ENCODE peak calls at places on chromosomes 3 and 15, in eight cellular contexts. W, S, J, X, A, R, P and M are unnamed samples.

GRCh38 chr3:30602946-30603345 is 3.5 kb upstream of the TGFBR2 start:
- DNase-seq in W (no peak), S (no peak), J (no peak), X (no peak), A (no peak), R (no peak), P (no peak), M (no peak)

GRCh38 chr3:78736863-78737262 is 1030.9 kb downstream of the ROBO1 start:
- DNase-seq in W (no peak), S (no peak), J (no peak), X (no peak), A (peak; percentile 40), R (no peak), P (no peak), M (no peak)

GRCh38 chr3:65785065-65785645 is 253.6 kb downstream of the MAGI1 start:
- DNase-seq in W (peak; percentile 56), S (peak; percentile 85), J (peak; percentile 57), X (peak; percentile 5), A (peak; percentile 82), R (no peak), P (no peak), M (no peak)

GRCh38 chr15:90413411-90414379 is 25.7 kb downstream of the IQGAP1 start:
- DNase-seq in W (no peak), S (no peak), J (no peak), X (no peak), A (peak; percentile 58), R (no peak), P (no peak), M (no peak)

GRCh38 chr3:129020691-129021090 is 19.6 kb downstream of the EFCC1 start:
- DNase-seq in W (no peak), S (no peak), J (no peak), X (no peak), A (no peak), R (no peak), P (no peak), M (no peak)

GRCh38 chr3:153289334-153289808 is 127.3 kb downstream of the RAP2B start:
- DNase-seq in W (no peak), S (no peak), J (no peak), X (no peak), A (peak; percentile 54), R (no peak), P (no peak), M (no peak)

GRCh38 chr15:62569460-62570404 is 404.6 kb upstream of the C2CD4B start:
- DNase-seq in W (peak; percentile 91), S (no peak), J (peak; percentile 25), X (peak; percentile 79), A (peak; percentile 74), R (peak; percentile 85), P (peak; percentile 82), M (peak; percentile 92)

GRCh38 chr3:133487920-133488540 is 85.5 kb upstream of the CDV3 start:
- DNase-seq in W (no peak), S (peak; percentile 51), J (no peak), X (peak; percentile 12), A (peak; percentile 67), R (no peak), P (no peak), M (no peak)

GRCh38 chr15:49462242-49462641 is 39.2 kb downstream of the FGF7 start:
- DNase-seq in W (no peak), S (no peak), J (no peak), X (no peak), A (no peak), R (no peak), P (no peak), M (no peak)

DNA sequence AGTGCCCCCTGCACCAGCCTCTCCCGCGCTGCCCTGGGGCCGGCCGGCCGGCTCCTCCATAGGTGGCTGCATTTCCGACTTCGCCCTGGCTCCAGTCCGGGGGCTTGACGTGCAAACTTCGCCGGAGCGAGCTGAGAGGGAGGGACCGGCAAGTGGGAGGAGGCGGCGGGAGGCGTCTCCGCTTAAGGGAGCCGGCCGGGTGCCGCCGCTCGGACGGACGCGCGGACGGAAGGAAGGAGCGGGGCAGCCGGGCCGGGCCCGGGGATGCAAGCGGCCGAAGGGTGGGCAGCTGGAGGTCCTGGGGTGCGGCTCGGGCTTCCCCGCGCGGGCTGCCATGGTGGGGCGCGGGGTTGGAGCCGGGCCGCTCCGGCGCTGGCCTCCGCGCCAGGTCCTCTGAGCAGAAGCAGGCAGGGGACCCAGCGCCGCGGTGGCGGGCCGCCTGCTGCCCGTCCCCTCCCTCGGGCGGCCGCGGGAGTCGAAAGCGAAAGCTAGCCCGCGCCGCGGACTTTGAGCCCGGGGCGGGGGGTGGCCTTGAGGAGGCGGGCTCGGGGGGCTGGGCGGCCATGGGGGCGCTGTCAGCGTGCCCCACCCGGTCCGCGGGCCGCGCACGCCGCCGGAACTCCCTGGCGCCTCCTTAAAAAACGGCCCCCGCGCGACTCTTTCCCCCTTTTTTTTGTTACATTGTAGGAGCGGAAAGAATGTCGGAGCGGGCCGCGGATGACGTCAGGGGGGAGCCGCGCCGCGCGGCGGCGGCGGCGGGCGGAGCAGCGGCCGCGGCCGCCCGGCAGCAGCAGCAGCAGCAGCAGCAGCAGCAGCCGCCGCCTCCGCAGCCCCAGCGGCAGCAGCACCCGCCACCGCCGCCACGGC is at the start of gene SCAANT1:
- DNase-seq in W (peak; percentile 67), S (peak; percentile 93), J (peak; percentile 92), X (peak; percentile 63), A (peak; percentile 97), R (peak; percentile 91), P (peak; percentile 97), M (peak; percentile 93)
- TF ChIP-seq CTCF in W (no peak), S (no peak), J (no peak), X (no peak), A (no peak), R (no peak), P (no peak), M (no peak)

GRCh38 chr15:34618073-34618472 is 34.6 kb upstream of the GOLGA8B start:
- DNase-seq in W (no peak), S (no peak), J (no peak), X (no peak), A (no peak), R (no peak), P (no peak), M (no peak)

GRCh38 chr15:34613997-34614396 is 30.5 kb upstream of the GOLGA8B start:
- DNase-seq in W (no peak), S (no peak), J (no peak), X (no peak), A (no peak), R (no peak), P (no peak), M (no peak)

GRCh38 chr15:34619151-34619550 is 35.7 kb upstream of the GOLGA8B start:
- DNase-seq in W (no peak), S (no peak), J (no peak), X (no peak), A (no peak), R (no peak), P (no peak), M (no peak)

GRCh38 chr15:34620122-34620521 is 36.7 kb upstream of the GOLGA8B start:
- DNase-seq in W (no peak), S (no peak), J (no peak), X (no peak), A (no peak), R (no peak), P (no peak), M (no peak)

DNA sequence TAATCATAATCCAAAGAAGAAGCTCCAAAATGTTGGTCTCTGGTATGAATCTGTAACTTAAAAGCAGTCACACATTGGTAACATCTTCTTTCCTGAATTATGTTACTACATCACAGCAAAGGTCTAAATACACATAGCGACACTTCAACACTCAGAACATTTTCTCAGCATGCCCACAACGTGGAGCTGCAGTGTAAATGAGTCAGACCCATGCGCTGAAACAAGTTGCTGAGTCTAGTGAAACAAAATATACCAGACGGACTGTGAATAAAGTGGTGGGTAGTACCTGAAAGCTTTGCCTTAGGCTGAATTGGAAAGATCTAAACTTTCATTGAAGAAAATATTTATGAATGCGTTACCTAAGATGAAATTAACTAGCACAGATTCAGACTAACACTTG is 33.2 kb upstream of the GOLGA8B start:
- DNase-seq in W (no peak), S (peak; percentile 11), J (no peak), X (peak; percentile 17), A (peak; percentile 57), R (no peak), P (no peak), M (no peak)
- TF ChIP-seq CTCF in W (peak; percentile 33), S (no peak), J (peak; percentile 11), X (peak; percentile 33), A (peak; percentile 17), R (no peak), P (no peak), M (no peak)

GRCh38 chr3:146503459-146504202 is 34.3 kb upstream of the PLSCR2 start:
- DNase-seq in W (peak; percentile 85), S (peak; percentile 29), J (no peak), X (peak; percentile 23), A (peak; percentile 81), R (no peak), P (peak; percentile 63), M (no peak)
- TF ChIP-seq CTCF in W (no peak), S (peak; percentile 37), J (peak; percentile 24), X (no peak), A (no peak), R (no peak), P (peak; percentile 23), M (no peak)

GRCh38 chr3:47611577-47611976 is 32.9 kb upstream of the CSPG5 start:
- DNase-seq in W (no peak), S (no peak), J (no peak), X (no peak), A (no peak), R (no peak), P (no peak), M (no peak)

GRCh38 chr3:47613723-47614122 is 35.1 kb upstream of the CSPG5 start:
- DNase-seq in W (no peak), S (no peak), J (no peak), X (no peak), A (no peak), R (no peak), P (no peak), M (no peak)

GRCh38 chr3:47612178-47612577 is 33.5 kb upstream of the CSPG5 start:
- DNase-seq in W (peak; percentile 15), S (no peak), J (no peak), X (no peak), A (peak; percentile 52), R (no peak), P (no peak), M (no peak)

GRCh38 chr3:47612879-47613278 is 34.2 kb upstream of the CSPG5 start:
- DNase-seq in W (no peak), S (no peak), J (no peak), X (no peak), A (no peak), R (no peak), P (no peak), M (no peak)

DNA sequence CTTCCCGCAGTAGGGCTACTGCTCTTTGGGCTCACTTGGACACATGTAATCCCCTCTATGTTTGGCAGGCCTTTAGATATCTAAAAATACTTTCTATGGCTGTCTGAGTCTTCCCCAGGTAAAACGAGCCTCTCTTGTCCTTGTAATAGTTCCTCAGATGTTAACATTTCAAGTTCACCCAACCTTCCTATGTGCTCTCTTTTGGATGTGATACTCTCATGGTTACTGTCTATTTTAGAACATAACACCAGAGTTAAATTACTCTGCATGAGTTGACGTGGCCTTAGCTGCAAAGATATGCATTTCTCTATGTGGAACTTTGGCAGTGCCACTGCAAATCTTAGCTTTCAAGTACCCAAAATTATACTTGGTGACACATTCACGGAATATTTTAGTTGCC is 31.9 kb upstream of the CSPG5 start:
- DNase-seq in W (no peak), S (no peak), J (no peak), X (no peak), A (no peak), R (no peak), P (no peak), M (no peak)
- TF ChIP-seq CTCF in W (no peak), S (no peak), J (no peak), X (no peak), A (no peak), R (no peak), P (no peak), M (no peak)